ENCODE peak calls at places on chromosomes 13 and 19, in eight cellular contexts. T, K, M, D, J, C, W and P are unnamed samples.
A peak's percentile ranks its signal among the peaks of the same experiment; 100 is the strongest.

GRCh38 chr13:29472317-29472961 is 123.0 kb downstream of the SLC7A1 start:
- DNase-seq in J (peak; percentile 55), D (no peak), M (no peak), K (peak; percentile 56), C (no peak), W (peak; percentile 24), T (peak; percentile 68), P (peak; percentile 69)

GRCh38 chr13:105159794-105160193 is 1375.7 kb downstream of the EFNB2 start:
- DNase-seq in W (no peak), J (no peak), M (no peak), T (no peak), K (no peak), C (no peak), D (no peak), P (no peak)

GRCh38 chr19:38466050-38466449 is 32.6 kb downstream of the RYR1 start:
- DNase-seq in K (no peak), M (no peak), T (no peak), D (no peak), W (no peak), C (no peak), J (no peak), P (no peak)

GRCh38 chr19:46469541-46470185 is 1.7 kb downstream of the PNMA8A start:
- DNase-seq in K (no peak), T (no peak), J (no peak), C (no peak), M (no peak), D (peak; percentile 64), W (no peak), P (no peak)

GRCh38 chr19:16326401-16327130 is 1.9 kb downstream of the KLF2 start:
- DNase-seq in W (peak; percentile 79), D (no peak), T (no peak), M (no peak), J (peak; percentile 27), C (no peak), K (no peak), P (peak; percentile 65)

GRCh38 chr19:33769208-33769607 is 27.5 kb upstream of the KCTD15 start:
- DNase-seq in T (no peak), D (no peak), K (no peak), C (no peak), J (no peak), M (no peak), W (no peak), P (no peak)

GRCh38 chr13:41411536-41411935 is 45.8 kb upstream of the RGCC start:
- DNase-seq in W (no peak), D (no peak), M (peak; percentile 7), C (no peak), T (peak; percentile 32), J (peak; percentile 36), K (peak; percentile 73), P (no peak)

GRCh38 chr19:16039081-16039480 is 37.2 kb upstream of the TPM4 start:
- DNase-seq in K (no peak), D (no peak), W (no peak), C (no peak), M (no peak), T (no peak), J (no peak), P (no peak)

GRCh38 chr13:77779461-77780272 is 82.2 kb downstream of the SLAIN1 start:
- DNase-seq in C (no peak), D (no peak), J (peak; percentile 28), M (no peak), K (peak; percentile 77), W (peak; percentile 48), T (peak; percentile 20), P (peak; percentile 58)

GRCh38 chr13:98672947-98673545 is 79.4 kb downstream of the SLC15A1 start:
- DNase-seq in C (peak; percentile 44), K (peak; percentile 78), D (peak; percentile 86), J (peak; percentile 61), M (no peak), T (peak; percentile 61), W (peak; percentile 55), P (peak; percentile 66)

GRCh38 chr19:16435238-16435911 is 36.4 kb downstream of the EPS15L1 start:
- DNase-seq in W (peak; percentile 83), C (peak; percentile 40), K (peak; percentile 99), J (no peak), T (no peak), M (peak; percentile 24), D (no peak), P (no peak)

GRCh38 chr19:18507727-18508440 is 14.0 kb downstream of the ELL start:
- DNase-seq in M (no peak), K (peak; percentile 5), W (no peak), T (no peak), D (no peak), J (no peak), C (peak; percentile 55), P (no peak)

GRCh38 chr13:99308481-99309087 is 1.4 kb upstream of the GPR183 start:
- DNase-seq in C (no peak), J (no peak), K (peak; percentile 57), M (no peak), D (no peak), T (no peak), W (no peak), P (no peak)

GRCh38 chr13:36344886-36345437 is 1.2 kb downstream of the SPART start:
- DNase-seq in W (no peak), K (no peak), M (no peak), T (no peak), C (no peak), J (peak; percentile 7), D (no peak), P (peak; percentile 41)

GRCh38 chr13:110272227-110272626 is 34.7 kb downstream of the COL4A1 start:
- DNase-seq in M (no peak), K (no peak), J (no peak), W (no peak), T (no peak), D (no peak), C (no peak), P (no peak)

GRCh38 chr13:40490086-40490723 is 176.2 kb downstream of the FOXO1 start:
- DNase-seq in W (no peak), M (no peak), J (peak; percentile 52), D (no peak), T (peak; percentile 51), K (no peak), C (no peak), P (peak; percentile 74)

GRCh38 chr13:102643656-102644055 is 46.9 kb downstream of the TPP2 start:
- DNase-seq in D (no peak), T (no peak), W (no peak), C (no peak), M (no peak), K (no peak), J (no peak), P (no peak)

GRCh38 chr19:35919306-35919705 is 11.2 kb upstream of the TYROBP start:
- DNase-seq in M (no peak), C (no peak), W (no peak), J (no peak), D (no peak), T (no peak), K (no peak), P (no peak)